ENCODE peak calls at places on chromosome 20, in four cellular contexts. One of them, this sample, is unnamed.

GRCh38 chr20:48879609-48880008 is 41.9 kb upstream of the ARFGEF2 start:
- DNase-seq in osteoblast: no peak
- DNase-seq in MM.1S: no peak
- DNase-seq in neural progenitor cell: no peak
- DNase-seq in this sample: no peak

GRCh38 chr20:11970243-11970836 is 52.6 kb downstream of the BTBD3 start:
- DNase-seq in MM.1S: no peak
- DNase-seq in neural progenitor cell: no peak
- DNase-seq in osteoblast: no peak
- DNase-seq in this sample: no peak

GRCh38 chr20:14498809-14499208 is 161.4 kb upstream of the FLRT3 start:
- DNase-seq in MM.1S: no peak
- DNase-seq in neural progenitor cell: peak; percentile 57
- DNase-seq in osteoblast: no peak
- DNase-seq in this sample: no peak

GRCh38 chr20:4613184-4613583 is 108.5 kb upstream of the PRND start:
- DNase-seq in osteoblast: no peak
- DNase-seq in neural progenitor cell: no peak
- DNase-seq in MM.1S: no peak
- DNase-seq in this sample: no peak

GRCh38 chr20:54550776-54551396 is 75.5 kb downstream of the DOK5 start:
- DNase-seq in MM.1S: no peak
- DNase-seq in osteoblast: no peak
- DNase-seq in neural progenitor cell: no peak
- DNase-seq in this sample: no peak

GRCh38 chr20:62141397-62142251 is 1.6 kb downstream of the PSMA7 start:
- DNase-seq in osteoblast: no peak
- DNase-seq in MM.1S: peak; percentile 33
- DNase-seq in neural progenitor cell: peak; percentile 54
- DNase-seq in this sample: no peak

GRCh38 chr20:29298759-29299613 is 1958.5 kb upstream of the DEFB115 start:
- DNase-seq in MM.1S: no peak
- DNase-seq in osteoblast: no peak
- DNase-seq in neural progenitor cell: no peak
- DNase-seq in this sample: no peak

GRCh38 chr20:41017448-41018042 is 11.1 kb upstream of the TOP1 start:
- DNase-seq in neural progenitor cell: no peak
- DNase-seq in osteoblast: no peak
- DNase-seq in MM.1S: no peak
- DNase-seq in this sample: no peak

GRCh38 chr20:50469796-50470195 is 40.4 kb upstream of the PTPN1 start:
- DNase-seq in osteoblast: no peak
- DNase-seq in neural progenitor cell: no peak
- DNase-seq in MM.1S: no peak
- DNase-seq in this sample: no peak

GRCh38 chr20:62025832-62026563 is 39.7 kb downstream of the TAF4 start:
- DNase-seq in MM.1S: no peak
- DNase-seq in neural progenitor cell: no peak
- DNase-seq in osteoblast: peak; percentile 91
- DNase-seq in this sample: peak; percentile 50

DNA sequence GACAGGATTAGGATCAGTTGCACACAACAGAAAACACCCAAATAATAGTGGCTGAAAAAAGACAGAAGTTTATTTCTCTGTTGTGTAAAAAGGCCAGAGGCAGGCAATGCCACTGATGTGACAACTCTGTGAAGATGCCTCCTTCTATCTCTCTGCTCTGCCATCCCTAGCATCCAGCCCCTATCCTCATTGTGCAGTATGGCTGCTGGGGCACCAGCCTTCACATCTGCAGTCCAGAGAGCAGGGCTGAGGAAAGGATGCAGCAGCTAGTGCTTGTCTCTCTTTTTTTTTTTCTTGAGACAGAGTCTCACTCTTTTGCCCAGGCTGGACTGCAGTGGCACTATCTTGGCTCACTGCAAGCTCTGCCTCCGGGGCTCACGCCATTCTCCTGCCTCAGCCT is 6.4 kb upstream of the ADA start:
- DNase-seq in osteoblast: no peak
- DNase-seq in neural progenitor cell: no peak
- DNase-seq in MM.1S: no peak
- DNase-seq in this sample: no peak
- H3K36me3 ChIP-seq in osteoblast: no peaks in the 10 kb centered on the region
- H3K36me3 ChIP-seq in neural progenitor cell: no peaks in the 10 kb centered on the region
- H3K36me3 ChIP-seq in MM.1S: no peaks in the 10 kb centered on the region
- H3K36me3 ChIP-seq in this sample: peaks cover 7% of the 10 kb centered on the region

GRCh38 chr20:25273046-25273445 is 25.2 kb downstream of the PYGB start:
- DNase-seq in osteoblast: peak; percentile 66
- DNase-seq in neural progenitor cell: no peak
- DNase-seq in MM.1S: no peak
- DNase-seq in this sample: no peak

GRCh38 chr20:25274481-25274880 is 26.6 kb downstream of the PYGB start:
- DNase-seq in neural progenitor cell: no peak
- DNase-seq in osteoblast: peak; percentile 51
- DNase-seq in MM.1S: no peak
- DNase-seq in this sample: no peak

GRCh38 chr20:25274891-25275812 is 27.3 kb downstream of the PYGB start:
- DNase-seq in osteoblast: peak; percentile 69
- DNase-seq in neural progenitor cell: no peak
- DNase-seq in MM.1S: no peak
- DNase-seq in this sample: no peak

GRCh38 chr20:25272223-25273000 is 24.5 kb downstream of the PYGB start:
- DNase-seq in neural progenitor cell: no peak
- DNase-seq in osteoblast: peak; percentile 62
- DNase-seq in MM.1S: no peak
- DNase-seq in this sample: no peak

GRCh38 chr20:25273541-25274358 is 25.9 kb downstream of the PYGB start:
- DNase-seq in osteoblast: peak; percentile 71
- DNase-seq in neural progenitor cell: no peak
- DNase-seq in MM.1S: no peak
- DNase-seq in this sample: no peak
- H3K36me3 ChIP-seq in osteoblast: peaks cover 87% of the 10 kb centered on the region
- H3K36me3 ChIP-seq in neural progenitor cell: no peaks in the 10 kb centered on the region
- H3K36me3 ChIP-seq in MM.1S: peaks cover 8% of the 10 kb centered on the region
- H3K36me3 ChIP-seq in this sample: peaks cover 63% of the 10 kb centered on the region

GRCh38 chr20:36506253-36506652 is 35.1 kb upstream of the MYL9 start:
- DNase-seq in neural progenitor cell: no peak
- DNase-seq in osteoblast: peak; percentile 80
- DNase-seq in MM.1S: peak; percentile 16
- DNase-seq in this sample: peak; percentile 44
- H3K36me3 ChIP-seq in neural progenitor cell: peaks cover 6% of the 10 kb centered on the region
- H3K36me3 ChIP-seq in osteoblast: peaks cover 71% of the 10 kb centered on the region
- H3K36me3 ChIP-seq in MM.1S: no peaks in the 10 kb centered on the region
- H3K36me3 ChIP-seq in this sample: peaks cover 24% of the 10 kb centered on the region

DNA sequence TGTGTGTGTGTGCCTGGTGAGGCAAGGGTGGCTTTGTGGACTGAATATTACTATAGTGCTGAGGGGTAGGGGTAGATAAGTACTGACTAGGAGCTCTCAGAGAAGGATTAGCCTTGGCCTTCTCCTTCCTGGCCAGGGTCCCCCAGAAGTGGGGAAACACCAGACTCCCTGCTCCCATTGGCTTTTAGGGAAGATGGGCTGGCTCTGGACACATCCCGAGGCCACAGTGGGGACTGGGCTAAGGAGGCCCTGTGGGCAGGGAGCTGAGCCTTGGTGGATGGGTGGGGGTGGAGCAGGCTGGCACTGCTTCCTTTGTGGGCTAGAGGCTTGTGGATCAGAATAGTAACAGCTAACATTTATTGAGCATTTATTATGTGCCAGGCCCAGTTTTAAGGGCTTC is 3.1 kb downstream of the EPB41L1 start:
- DNase-seq in neural progenitor cell: no peak
- DNase-seq in MM.1S: no peak
- DNase-seq in osteoblast: no peak
- DNase-seq in this sample: no peak
- H3K36me3 ChIP-seq in neural progenitor cell: no peaks in the 10 kb centered on the region
- H3K36me3 ChIP-seq in MM.1S: no peaks in the 10 kb centered on the region
- H3K36me3 ChIP-seq in osteoblast: no peaks in the 10 kb centered on the region
- H3K36me3 ChIP-seq in this sample: no peaks in the 10 kb centered on the region

GRCh38 chr20:487655-488054 is 25.3 kb upstream of the TBC1D20 start:
- DNase-seq in osteoblast: no peak
- DNase-seq in neural progenitor cell: no peak
- DNase-seq in MM.1S: no peak
- DNase-seq in this sample: no peak
- H3K36me3 ChIP-seq in osteoblast: peaks cover 81% of the 10 kb centered on the region
- H3K36me3 ChIP-seq in neural progenitor cell: peaks cover 30% of the 10 kb centered on the region
- H3K36me3 ChIP-seq in MM.1S: peaks cover 7% of the 10 kb centered on the region
- H3K36me3 ChIP-seq in this sample: peaks cover 75% of the 10 kb centered on the region